ENCODE peak calls at places on chromosome 18, in eight cellular contexts. One of them, this sample, is unnamed.

GRCh38 chr18:3062798-3063563 is 50.0 kb upstream of the LPIN2 start:
- DNase-seq in heart right ventricle: peak; percentile 76
- DNase-seq in mucosa of descending colon: peak; percentile 88
- DNase-seq in body of pancreas: peak; percentile 50
- DNase-seq in right lobe of liver: peak; percentile 79
- DNase-seq in fibroblast of lung: peak; percentile 44
- DNase-seq in psoas muscle: peak; percentile 80
- DNase-seq in Peyer's patch: peak; percentile 91
- DNase-seq in this sample: peak; percentile 75

GRCh38 chr18:29749699-29750098 is 1292.8 kb downstream of the DSC3 start:
- DNase-seq in right lobe of liver: no peak
- DNase-seq in Peyer's patch: no peak
- DNase-seq in fibroblast of lung: no peak
- DNase-seq in body of pancreas: no peak
- DNase-seq in mucosa of descending colon: no peak
- DNase-seq in heart right ventricle: no peak
- DNase-seq in psoas muscle: no peak
- DNase-seq in this sample: no peak

GRCh38 chr18:7784171-7784570 is 217.1 kb downstream of the PTPRM start:
- DNase-seq in right lobe of liver: no peak
- DNase-seq in heart right ventricle: no peak
- DNase-seq in mucosa of descending colon: no peak
- DNase-seq in fibroblast of lung: no peak
- DNase-seq in body of pancreas: no peak
- DNase-seq in psoas muscle: no peak
- DNase-seq in Peyer's patch: no peak
- DNase-seq in this sample: peak; percentile 59

GRCh38 chr18:58911766-58912165 is 47.1 kb downstream of the ZNF532 start:
- DNase-seq in heart right ventricle: no peak
- DNase-seq in psoas muscle: no peak
- DNase-seq in mucosa of descending colon: no peak
- DNase-seq in fibroblast of lung: no peak
- DNase-seq in Peyer's patch: no peak
- DNase-seq in right lobe of liver: no peak
- DNase-seq in body of pancreas: no peak
- DNase-seq in this sample: no peak

GRCh38 chr18:59900222-59901128 is 679 bp downstream of the PMAIP1 start:
- DNase-seq in heart right ventricle: no peak
- DNase-seq in mucosa of descending colon: peak; percentile 70
- DNase-seq in right lobe of liver: no peak
- DNase-seq in fibroblast of lung: peak; percentile 88
- DNase-seq in psoas muscle: no peak
- DNase-seq in body of pancreas: peak; percentile 27
- DNase-seq in Peyer's patch: peak; percentile 87
- DNase-seq in this sample: peak; percentile 81

GRCh38 chr18:9918016-9918680 is 4.3 kb downstream of the VAPA start:
- DNase-seq in fibroblast of lung: no peak
- DNase-seq in heart right ventricle: no peak
- DNase-seq in mucosa of descending colon: no peak
- DNase-seq in psoas muscle: no peak
- DNase-seq in body of pancreas: no peak
- DNase-seq in Peyer's patch: no peak
- DNase-seq in right lobe of liver: no peak
- DNase-seq in this sample: no peak

GRCh38 chr18:74499633-74500032 is 3.5 kb downstream of the CNDP2 start:
- DNase-seq in right lobe of liver: peak; percentile 91
- DNase-seq in body of pancreas: peak; percentile 47
- DNase-seq in mucosa of descending colon: peak; percentile 87
- DNase-seq in psoas muscle: peak; percentile 83
- DNase-seq in heart right ventricle: peak; percentile 37
- DNase-seq in fibroblast of lung: peak; percentile 58
- DNase-seq in Peyer's patch: peak; percentile 86
- DNase-seq in this sample: peak; percentile 91

GRCh38 chr18:3368193-3368592 is 81.8 kb upstream of the TGIF1 start:
- DNase-seq in mucosa of descending colon: no peak
- DNase-seq in Peyer's patch: no peak
- DNase-seq in psoas muscle: no peak
- DNase-seq in right lobe of liver: no peak
- DNase-seq in heart right ventricle: no peak
- DNase-seq in body of pancreas: no peak
- DNase-seq in fibroblast of lung: peak; percentile 61
- DNase-seq in this sample: no peak

GRCh38 chr18:22176622-22177495 is 7.5 kb downstream of the GATA6 start:
- DNase-seq in right lobe of liver: no peak
- DNase-seq in heart right ventricle: peak; percentile 43
- DNase-seq in psoas muscle: no peak
- DNase-seq in body of pancreas: no peak
- DNase-seq in mucosa of descending colon: peak; percentile 47
- DNase-seq in Peyer's patch: no peak
- DNase-seq in fibroblast of lung: peak; percentile 68
- DNase-seq in this sample: no peak

GRCh38 chr18:64271264-64271663 is 122.4 kb upstream of the LINC00305 start:
- DNase-seq in psoas muscle: no peak
- DNase-seq in mucosa of descending colon: peak; percentile 14
- DNase-seq in heart right ventricle: peak; percentile 12
- DNase-seq in body of pancreas: peak; percentile 15
- DNase-seq in fibroblast of lung: no peak
- DNase-seq in Peyer's patch: no peak
- DNase-seq in right lobe of liver: peak; percentile 42
- DNase-seq in this sample: no peak

GRCh38 chr18:58354791-58355190 is 274.1 kb downstream of the ALPK2 start:
- DNase-seq in heart right ventricle: no peak
- DNase-seq in Peyer's patch: no peak
- DNase-seq in body of pancreas: no peak
- DNase-seq in psoas muscle: no peak
- DNase-seq in right lobe of liver: no peak
- DNase-seq in fibroblast of lung: no peak
- DNase-seq in mucosa of descending colon: no peak
- DNase-seq in this sample: no peak

GRCh38 chr18:75395137-75395536 is 32.4 kb downstream of the SMIM21 start:
- DNase-seq in heart right ventricle: no peak
- DNase-seq in Peyer's patch: no peak
- DNase-seq in mucosa of descending colon: no peak
- DNase-seq in body of pancreas: no peak
- DNase-seq in fibroblast of lung: no peak
- DNase-seq in psoas muscle: no peak
- DNase-seq in right lobe of liver: no peak
- DNase-seq in this sample: no peak

GRCh38 chr18:78875268-78875997 is 104.2 kb upstream of the SALL3 start:
- DNase-seq in body of pancreas: peak; percentile 29
- DNase-seq in right lobe of liver: no peak
- DNase-seq in mucosa of descending colon: peak; percentile 52
- DNase-seq in psoas muscle: no peak
- DNase-seq in Peyer's patch: no peak
- DNase-seq in fibroblast of lung: no peak
- DNase-seq in heart right ventricle: no peak
- DNase-seq in this sample: no peak

GRCh38 chr18:12318334-12318697 is 10.3 kb downstream of the TUBB6 start:
- DNase-seq in heart right ventricle: no peak
- DNase-seq in Peyer's patch: no peak
- DNase-seq in body of pancreas: no peak
- DNase-seq in psoas muscle: peak; percentile 51
- DNase-seq in mucosa of descending colon: no peak
- DNase-seq in right lobe of liver: no peak
- DNase-seq in fibroblast of lung: no peak
- DNase-seq in this sample: no peak

GRCh38 chr18:2223859-2224258 is 347.4 kb downstream of the METTL4 start:
- DNase-seq in body of pancreas: no peak
- DNase-seq in mucosa of descending colon: peak; percentile 72
- DNase-seq in right lobe of liver: no peak
- DNase-seq in Peyer's patch: no peak
- DNase-seq in psoas muscle: no peak
- DNase-seq in fibroblast of lung: peak; percentile 22
- DNase-seq in heart right ventricle: no peak
- DNase-seq in this sample: no peak

GRCh38 chr18:8614875-8615274 is 5.6 kb downstream of the RAB12 start:
- DNase-seq in body of pancreas: no peak
- DNase-seq in mucosa of descending colon: no peak
- DNase-seq in right lobe of liver: no peak
- DNase-seq in Peyer's patch: no peak
- DNase-seq in fibroblast of lung: no peak
- DNase-seq in psoas muscle: no peak
- DNase-seq in heart right ventricle: no peak
- DNase-seq in this sample: no peak

GRCh38 chr18:78814321-78814720 is 165.3 kb upstream of the SALL3 start:
- DNase-seq in fibroblast of lung: no peak
- DNase-seq in Peyer's patch: no peak
- DNase-seq in mucosa of descending colon: no peak
- DNase-seq in body of pancreas: no peak
- DNase-seq in psoas muscle: no peak
- DNase-seq in heart right ventricle: no peak
- DNase-seq in right lobe of liver: no peak
- DNase-seq in this sample: no peak

GRCh38 chr18:6876646-6877045 is 147.1 kb downstream of the ARHGAP28 start:
- DNase-seq in psoas muscle: no peak
- DNase-seq in body of pancreas: no peak
- DNase-seq in heart right ventricle: no peak
- DNase-seq in Peyer's patch: no peak
- DNase-seq in right lobe of liver: no peak
- DNase-seq in mucosa of descending colon: no peak
- DNase-seq in fibroblast of lung: peak; percentile 49
- DNase-seq in this sample: no peak

GRCh38 chr18:76981388-76981968 is 151.1 kb downstream of the MBP start:
- DNase-seq in Peyer's patch: no peak
- DNase-seq in right lobe of liver: no peak
- DNase-seq in psoas muscle: no peak
- DNase-seq in heart right ventricle: no peak
- DNase-seq in body of pancreas: no peak
- DNase-seq in fibroblast of lung: peak; percentile 15
- DNase-seq in mucosa of descending colon: peak; percentile 62
- DNase-seq in this sample: no peak
- TF ChIP-seq CTCF in Peyer's patch: no peak
- TF ChIP-seq CTCF in right lobe of liver: no peak
- TF ChIP-seq CTCF in psoas muscle: no peak
- TF ChIP-seq CTCF in heart right ventricle: no peak
- TF ChIP-seq CTCF in body of pancreas: no peak
- TF ChIP-seq CTCF in fibroblast of lung: no peak
- TF ChIP-seq CTCF in mucosa of descending colon: no peak
- TF ChIP-seq CTCF in this sample: no peak

GRCh38 chr18:70296289-70296688 is 7.4 kb downstream of the SOCS6 start:
- DNase-seq in psoas muscle: peak; percentile 42
- DNase-seq in Peyer's patch: no peak
- DNase-seq in fibroblast of lung: no peak
- DNase-seq in right lobe of liver: peak; percentile 29
- DNase-seq in body of pancreas: peak; percentile 20
- DNase-seq in heart right ventricle: peak; percentile 21
- DNase-seq in mucosa of descending colon: no peak
- DNase-seq in this sample: no peak
- H3K4me1 ChIP-seq in psoas muscle: peaks cover 81% of the 10 kb centered on the region
- H3K4me1 ChIP-seq in Peyer's patch: no peaks in the 10 kb centered on the region
- H3K4me1 ChIP-seq in fibroblast of lung: peaks cover 23% of the 10 kb centered on the region
- H3K4me1 ChIP-seq in right lobe of liver: peaks cover 40% of the 10 kb centered on the region
- H3K4me1 ChIP-seq in body of pancreas: peaks cover 41% of the 10 kb centered on the region
- H3K4me1 ChIP-seq in heart right ventricle: peaks cover 7% of the 10 kb centered on the region
- H3K4me1 ChIP-seq in mucosa of descending colon: peaks cover 23% of the 10 kb centered on the region
- H3K4me1 ChIP-seq in this sample: peaks cover 12% of the 10 kb centered on the region

GRCh38 chr18:36066001-36066400 is 1.4 kb downstream of the RPRD1A start:
- DNase-seq in body of pancreas: no peak
- DNase-seq in mucosa of descending colon: no peak
- DNase-seq in psoas muscle: no peak
- DNase-seq in Peyer's patch: no peak
- DNase-seq in fibroblast of lung: peak; percentile 79
- DNase-seq in heart right ventricle: no peak
- DNase-seq in right lobe of liver: no peak
- DNase-seq in this sample: no peak

GRCh38 chr18:36066731-36067117 is 635 bp downstream of the RPRD1A start:
- DNase-seq in fibroblast of lung: no peak
- DNase-seq in right lobe of liver: no peak
- DNase-seq in heart right ventricle: no peak
- DNase-seq in psoas muscle: no peak
- DNase-seq in body of pancreas: no peak
- DNase-seq in mucosa of descending colon: no peak
- DNase-seq in Peyer's patch: no peak
- DNase-seq in this sample: no peak

GRCh38 chr18:36064027-36064808 is 3.1 kb downstream of the RPRD1A start:
- DNase-seq in body of pancreas: no peak
- DNase-seq in Peyer's patch: no peak
- DNase-seq in mucosa of descending colon: no peak
- DNase-seq in fibroblast of lung: no peak
- DNase-seq in psoas muscle: no peak
- DNase-seq in right lobe of liver: no peak
- DNase-seq in heart right ventricle: no peak
- DNase-seq in this sample: peak; percentile 74

DNA sequence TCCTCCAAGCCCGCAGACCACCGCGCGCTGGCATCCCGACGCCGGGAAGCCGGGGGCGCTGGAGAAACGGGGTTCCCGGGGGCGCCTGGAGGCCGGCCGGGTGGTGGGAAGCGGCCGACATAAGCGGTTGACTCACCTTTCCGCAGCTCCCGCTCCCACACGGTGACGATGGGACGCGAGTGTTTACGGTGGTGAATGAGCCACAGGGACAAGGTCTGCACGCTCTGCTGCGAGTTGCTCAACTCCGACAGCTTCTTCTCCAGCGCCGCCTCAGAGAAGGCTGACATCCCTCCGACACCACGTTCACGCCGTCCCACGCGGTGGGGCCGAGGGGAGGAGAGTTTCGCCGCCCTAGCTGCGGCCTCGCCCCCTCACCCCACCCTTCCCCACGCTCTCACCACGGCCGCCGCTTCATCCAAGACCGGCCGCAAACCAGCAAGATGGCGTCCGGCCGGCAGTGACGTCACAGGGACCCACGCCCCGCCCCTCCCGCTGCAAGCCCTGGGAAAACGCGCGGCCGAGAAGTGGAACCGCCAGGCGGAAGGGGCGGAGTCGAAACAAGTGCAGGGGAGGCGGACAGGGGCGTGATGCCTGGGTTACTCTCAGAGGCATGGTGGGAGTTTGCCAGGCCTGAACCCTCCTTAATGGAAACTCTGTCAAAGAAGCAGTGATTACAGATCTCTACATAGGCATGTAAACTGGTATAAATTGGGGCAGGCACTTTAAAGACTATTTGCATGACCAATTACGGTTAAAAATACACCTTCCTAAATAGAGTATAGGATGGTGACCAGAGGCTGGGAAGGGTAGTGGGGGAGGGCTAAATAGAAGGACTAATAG is at the start of gene RPRD1A:
- DNase-seq in heart right ventricle: peak; percentile 98
- DNase-seq in right lobe of liver: peak; percentile 97
- DNase-seq in Peyer's patch: peak; percentile 99
- DNase-seq in psoas muscle: peak; percentile 98
- DNase-seq in mucosa of descending colon: peak; percentile 99
- DNase-seq in body of pancreas: peak; percentile 97
- DNase-seq in fibroblast of lung: peak; percentile 91
- DNase-seq in this sample: peak; percentile 99
- TF ChIP-seq CTCF in heart right ventricle: no peak
- TF ChIP-seq CTCF in right lobe of liver: no peak
- TF ChIP-seq CTCF in Peyer's patch: no peak
- TF ChIP-seq CTCF in psoas muscle: no peak
- TF ChIP-seq CTCF in mucosa of descending colon: no peak
- TF ChIP-seq CTCF in body of pancreas: no peak
- TF ChIP-seq CTCF in fibroblast of lung: no peak
- TF ChIP-seq CTCF in this sample: no peak

DNA sequence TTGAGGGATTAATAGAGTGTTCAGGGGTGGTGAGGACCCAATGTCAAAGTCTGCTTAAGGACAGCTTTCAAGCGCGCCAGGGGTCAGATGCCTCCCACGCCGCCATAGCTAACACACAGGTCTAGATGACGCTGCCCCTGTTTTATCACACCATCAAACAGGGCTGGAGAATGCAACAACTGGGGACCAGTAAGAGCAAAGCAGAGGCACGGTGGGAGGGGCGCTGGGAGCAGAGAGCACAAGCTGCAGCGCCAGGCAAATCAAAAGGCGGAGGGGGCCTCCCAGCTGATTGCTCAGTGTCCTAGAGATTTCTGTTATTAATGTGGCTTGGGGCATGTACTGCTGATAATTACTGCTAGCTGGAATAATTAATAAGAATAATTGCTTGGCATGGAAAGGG is 104.3 kb upstream of the ZNF521 start:
- DNase-seq in right lobe of liver: no peak
- DNase-seq in psoas muscle: no peak
- DNase-seq in body of pancreas: no peak
- DNase-seq in fibroblast of lung: no peak
- DNase-seq in mucosa of descending colon: no peak
- DNase-seq in heart right ventricle: peak; percentile 22
- DNase-seq in Peyer's patch: no peak
- DNase-seq in this sample: no peak
- H3K4me1 ChIP-seq in right lobe of liver: no peaks in the 10 kb centered on the region
- H3K4me1 ChIP-seq in psoas muscle: no peaks in the 10 kb centered on the region
- H3K4me1 ChIP-seq in body of pancreas: no peaks in the 10 kb centered on the region
- H3K4me1 ChIP-seq in fibroblast of lung: peaks cover 2% of the 10 kb centered on the region
- H3K4me1 ChIP-seq in mucosa of descending colon: no peaks in the 10 kb centered on the region
- H3K4me1 ChIP-seq in heart right ventricle: no peaks in the 10 kb centered on the region
- H3K4me1 ChIP-seq in Peyer's patch: no peaks in the 10 kb centered on the region
- H3K4me1 ChIP-seq in this sample: no peaks in the 10 kb centered on the region

This sample was measured in kidney.